ENCODE peak calls at places on chromosomes 1 and 21, in nine cellular contexts. H, P, W, V, E, I, M, F and B are unnamed samples.

GRCh38 chr1:81407463-81407862 is 393.3 kb upstream of the ADGRL2 start:
- DNase-seq in H (no peak), P (no peak), W (no peak), V (no peak), E (no peak), I (no peak), M (no peak), F (no peak), B (no peak)

GRCh38 chr1:232260045-232260444 is 369.9 kb downstream of the SIPA1L2 start:
- DNase-seq in H (no peak), P (no peak), W (no peak), V (no peak), E (no peak), I (no peak), M (no peak), F (no peak), B (no peak)

GRCh38 chr1:88998716-88999115 is 6.3 kb upstream of the KYAT3 start:
- DNase-seq in H (peak; percentile 51), P (no peak), W (peak; percentile 30), V (no peak), E (peak; percentile 64), I (peak; percentile 85), M (no peak), F (no peak), B (peak; percentile 18)

GRCh38 chr1:51621161-51621560 is 4.3 kb downstream of the OSBPL9 start:
- DNase-seq in H (no peak), P (no peak), W (no peak), V (no peak), E (no peak), I (peak; percentile 56), M (no peak), F (no peak), B (no peak)

GRCh38 chr1:40153073-40153770 is 8.0 kb upstream of the RLF start:
- DNase-seq in H (peak; percentile 27), P (no peak), W (peak; percentile 22), V (peak; percentile 18), E (peak; percentile 59), I (peak; percentile 73), M (no peak), F (no peak), B (peak; percentile 46)

GRCh38 chr1:7595338-7595737 is 175.8 kb upstream of the VAMP3 start:
- DNase-seq in H (no peak), P (no peak), W (no peak), V (no peak), E (no peak), I (no peak), M (peak; percentile 21), F (no peak), B (no peak)

GRCh38 chr1:15383810-15384209 is 25.9 kb upstream of the EFHD2 start:
- DNase-seq in H (no peak), P (no peak), W (no peak), V (no peak), E (no peak), I (no peak), M (no peak), F (no peak), B (no peak)

GRCh38 chr1:15038232-15039016 is 115.1 kb upstream of the TMEM51 start:
- DNase-seq in H (peak; percentile 38), P (no peak), W (no peak), V (no peak), E (peak; percentile 39), I (peak; percentile 88), M (no peak), F (no peak), B (no peak)

GRCh38 chr1:14685078-14685477 is 86.6 kb downstream of the KAZN start:
- DNase-seq in H (no peak), P (no peak), W (no peak), V (no peak), E (no peak), I (no peak), M (no peak), F (no peak), B (no peak)

GRCh38 chr1:19910650-19911049 is 12.8 kb downstream of the PLA2G2E start:
- DNase-seq in H (no peak), P (no peak), W (no peak), V (no peak), E (no peak), I (no peak), M (no peak), F (no peak), B (no peak)

GRCh38 chr1:207962716-207963428 is 51.9 kb upstream of the CD34 start:
- DNase-seq in H (no peak), P (no peak), W (peak; percentile 61), V (peak; percentile 60), E (no peak), I (peak; percentile 66), M (peak; percentile 59), F (no peak), B (no peak)

GRCh38 chr21:37375866-37376574 is 9.4 kb downstream of the DYRK1A start:
- DNase-seq in H (peak; percentile 37), P (no peak), W (no peak), V (no peak), E (no peak), I (no peak), M (no peak), F (no peak), B (no peak)

GRCh38 chr1:18192974-18193373 is 85.4 kb downstream of the IGSF21 start:
- DNase-seq in H (no peak), P (no peak), W (no peak), V (no peak), E (no peak), I (no peak), M (no peak), F (no peak), B (no peak)

GRCh38 chr1:25435315-25436103 is 4.8 kb downstream of the MACO1 start:
- DNase-seq in H (no peak), P (no peak), W (no peak), V (no peak), E (no peak), I (no peak), M (no peak), F (no peak), B (no peak)

GRCh38 chr1:209844695-209845404 is 17.1 kb downstream of the UTP25 start:
- DNase-seq in H (no peak), P (no peak), W (no peak), V (no peak), E (no peak), I (no peak), M (no peak), F (no peak), B (no peak)

GRCh38 chr1:116445534-116445933 is 72.5 kb downstream of the ATP1A1 start:
- DNase-seq in H (no peak), P (no peak), W (no peak), V (no peak), E (no peak), I (no peak), M (no peak), F (no peak), B (no peak)

GRCh38 chr1:116449578-116449977 is 76.5 kb downstream of the ATP1A1 start:
- DNase-seq in H (no peak), P (no peak), W (no peak), V (no peak), E (peak; percentile 87), I (no peak), M (no peak), F (no peak), B (no peak)

GRCh38 chr1:116446686-116447085 is 73.6 kb downstream of the ATP1A1 start:
- DNase-seq in H (no peak), P (no peak), W (no peak), V (no peak), E (no peak), I (no peak), M (no peak), F (no peak), B (no peak)

GRCh38 chr1:116453481-116453880 is 80.4 kb downstream of the ATP1A1 start:
- DNase-seq in H (no peak), P (no peak), W (no peak), V (no peak), E (peak; percentile 95), I (no peak), M (no peak), F (no peak), B (no peak)

DNA sequence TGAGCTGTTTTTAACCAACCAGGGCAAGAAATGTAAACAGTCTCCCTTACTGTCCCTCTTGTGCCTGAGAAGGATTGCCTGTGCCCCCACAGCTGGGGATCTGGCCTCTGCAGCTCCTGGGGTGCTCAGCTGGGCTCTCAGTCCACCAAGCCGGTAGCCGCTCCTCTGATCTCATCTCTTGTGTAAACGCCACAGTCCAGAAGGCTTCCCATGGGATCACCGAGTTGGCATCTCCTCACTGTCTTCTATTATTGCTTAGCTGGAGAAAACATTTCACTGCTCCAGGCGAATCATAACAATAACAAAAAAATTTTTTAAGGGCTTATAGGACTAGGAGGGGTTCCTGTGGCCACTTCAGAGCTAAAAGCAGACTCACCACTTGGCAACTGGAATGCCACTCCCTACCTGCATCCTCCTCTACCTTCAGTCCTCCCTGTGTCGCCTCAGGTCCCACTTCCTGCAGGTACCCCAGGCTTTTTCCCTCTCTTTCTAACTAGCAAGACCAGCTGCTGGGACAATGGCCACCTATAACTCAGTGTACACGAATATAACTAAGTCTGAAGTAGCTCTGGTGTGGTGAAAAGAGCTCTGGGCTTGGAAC is 75.8 kb downstream of the ATP1A1 start:
- DNase-seq in H (no peak), P (no peak), W (no peak), V (no peak), E (peak; percentile 79), I (no peak), M (no peak), F (no peak), B (peak; percentile 56)
- H3K27ac ChIP-seq in H (no peak overlapping the region), P (no peak overlapping the region), W (no peak overlapping the region), V (no peak overlapping the region), E (peak overlapping the region; percentile 48), I (no peak overlapping the region), M (no peak overlapping the region), F (no peak overlapping the region), B (no peak overlapping the region)

GRCh38 chr21:33069994-33070811 is at the start of gene OLIG1:
- DNase-seq in H (no peak), P (no peak), W (no peak), V (peak; percentile 49), E (no peak), I (peak; percentile 90), M (peak; percentile 73), F (no peak), B (no peak)
- H3K4me3 ChIP-seq in H (no peak within 1 kb of the TSS), P (peak within 1 kb of the TSS; percentile 36), W (peak within 1 kb of the TSS; percentile 48), V (no peak within 1 kb of the TSS), E (no peak within 1 kb of the TSS), I (peak within 1 kb of the TSS; percentile 63), M (peak within 1 kb of the TSS; percentile 53), F (peak within 1 kb of the TSS; percentile 72), B (no peak within 1 kb of the TSS)

GRCh38 chr21:43611598-43612369 is 47.5 kb downstream of the HSF2BP start:
- DNase-seq in H (no peak), P (no peak), W (peak; percentile 67), V (peak; percentile 78), E (no peak), I (peak; percentile 85), M (peak; percentile 71), F (no peak), B (peak; percentile 85)
- TF ChIP-seq CTCF in H (peak; percentile 34), P (no peak), W (peak; percentile 64), V (peak; percentile 63), E (peak; percentile 58), I (peak; percentile 77), M (peak; percentile 77), F (peak; percentile 60), B (peak; percentile 96)

DNA sequence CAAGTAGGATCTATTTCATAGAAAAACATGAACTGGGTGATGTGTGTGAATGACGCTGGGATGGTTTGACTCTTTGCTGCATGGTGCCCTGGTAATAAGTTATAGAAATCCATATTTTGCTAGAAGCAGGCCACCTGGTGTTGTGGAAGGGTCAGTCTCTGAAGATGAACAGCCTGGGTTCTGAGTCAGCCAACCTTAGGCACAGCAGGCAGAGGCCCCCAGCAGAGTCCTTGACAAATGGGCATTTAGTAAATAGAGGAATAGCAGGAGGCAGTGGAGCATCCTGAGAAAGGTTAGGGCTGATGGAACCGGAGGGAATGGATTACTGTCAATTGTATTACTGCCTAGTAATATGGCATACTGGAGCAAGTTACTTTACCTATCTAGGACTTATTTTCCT is 20.9 kb downstream of the FGGY start:
- DNase-seq in H (no peak), P (no peak), W (no peak), V (no peak), E (no peak), I (no peak), M (no peak), F (no peak), B (no peak)
- H3K27ac ChIP-seq in H (no peak overlapping the region), P (no peak overlapping the region), W (no peak overlapping the region), V (no peak overlapping the region), E (no peak overlapping the region), I (no peak overlapping the region), M (no peak overlapping the region), F (no peak overlapping the region), B (no peak overlapping the region)